ENCODE peak calls at places on chromosomes 16 and 17, in seven cellular contexts. P is RWPE2; J is lower leg skin; M is stimulated activated CD8-positive, alpha-beta memory T cell treated with anti-CD3 and anti-CD28 coated beads, Interleukin-12 subunit alpha, Interleukin-12 subunit beta, amount 100 ng/mL, for 1 hour; X is RWPE1; Z is NCI-H1105 treated with DMSO at 0.1 percent for 48 hours; O is stimulated activated CD4-positive, alpha-beta T cell treated with anti-CD3 and anti-CD28 coated beads, Interleukin-15, amount 100 ng/mL, for 24 hours. D is an unnamed sample.

GRCh38 chr17:58710948-58711552 is 18.6 kb downstream of the RAD51C start:
- DNase-seq in J (no peak), X (peak; percentile 17), M (peak; percentile 6), P (no peak), Z (peak; percentile 31), O (peak; percentile 56), D (no peak)

GRCh38 chr17:81285179-81285878 is 9.8 kb downstream of the SLC38A10 start:
- DNase-seq in M (no peak), P (no peak), J (peak; percentile 95), X (no peak), O (peak; percentile 81), Z (no peak), D (peak; percentile 87)

GRCh38 chr16:19166500-19166899 is 1.5 kb upstream of the SYT17 start:
- DNase-seq in Z (no peak), J (no peak), X (no peak), O (no peak), M (no peak), P (no peak), D (no peak)

GRCh38 chr16:2428051-2428786 is 1.0 kb upstream of the CCNF start:
- DNase-seq in J (no peak), M (no peak), O (peak; percentile 26), Z (no peak), P (no peak), X (peak; percentile 26), D (no peak)

GRCh38 chr16:7150230-7150629 is 182.4 kb upstream of the RBFOX1 start:
- DNase-seq in Z (no peak), M (no peak), X (no peak), O (no peak), J (no peak), P (no peak), D (no peak)

GRCh38 chr17:42467889-42468288 is 9.2 kb downstream of the ATP6V0A1 start:
- DNase-seq in P (no peak), Z (no peak), X (no peak), J (no peak), O (no peak), M (no peak), D (no peak)

GRCh38 chr16:3187798-3188674 is at the start of gene OR1F1:
- DNase-seq in M (no peak), Z (peak; percentile 51), P (no peak), J (no peak), X (no peak), O (peak; percentile 90), D (no peak)

GRCh38 chr16:8905795-8906591 is 23.8 kb downstream of the LITAFD start:
- DNase-seq in J (peak; percentile 23), P (no peak), O (no peak), X (no peak), Z (no peak), M (no peak), D (no peak)

GRCh38 chr16:57773680-57774295 is 28.5 kb downstream of the KIFC3 start:
- DNase-seq in M (no peak), Z (no peak), P (no peak), O (no peak), J (no peak), X (no peak), D (peak; percentile 72)

GRCh38 chr17:79945591-79946255 is 89.9 kb downstream of the TBC1D16 start:
- DNase-seq in J (peak; percentile 75), M (no peak), O (no peak), P (peak; percentile 44), X (no peak), Z (no peak), D (no peak)

GRCh38 chr16:88632587-88632930 is 5.8 kb upstream of the IL17C start:
- DNase-seq in Z (no peak), P (no peak), J (no peak), O (no peak), X (no peak), M (no peak), D (no peak)

GRCh38 chr17:43353364-43353763 is 45.4 kb upstream of the ARL4D start:
- DNase-seq in P (no peak), Z (no peak), O (no peak), J (no peak), X (no peak), M (no peak), D (no peak)

GRCh38 chr17:83191388-83192160 is 112.2 kb downstream of the METRNL start:
- DNase-seq in O (no peak), M (no peak), X (no peak), Z (no peak), P (peak; percentile 42), J (peak; percentile 73), D (peak; percentile 31)

GRCh38 chr16:68231384-68232136 is 4.4 kb downstream of the ESRP2 start:
- DNase-seq in P (no peak), M (no peak), Z (no peak), O (no peak), J (no peak), X (no peak), D (no peak)

GRCh38 chr16:8905168-8905762 is 23.1 kb downstream of the LITAFD start:
- DNase-seq in M (no peak), X (no peak), P (no peak), J (peak; percentile 43), O (no peak), Z (no peak), D (no peak)

GRCh38 chr16:30926937-30927788 is 3.8 kb downstream of the FBXL19 start:
- DNase-seq in J (no peak), Z (no peak), O (no peak), M (no peak), P (no peak), X (no peak), D (no peak)

GRCh38 chr16:80623376-80623775 is 82.6 kb downstream of the DYNLRB2 start:
- DNase-seq in X (no peak), J (no peak), P (no peak), Z (no peak), M (no peak), O (no peak), D (no peak)

D was measured in left ventricle myocardium superior.